ENCODE peak calls at places on chromosomes 12 and 14, in six cellular contexts. E is neuronal stem cell; R is lower lobe of right lung; Q is CD8-positive, alpha-beta T cell; P is aorta; S is fibroblast of lung. L is an unnamed sample. For H3K27me3 and H3K36me3, the result is how much of the 10 kb centered on the place peaks cover.

GRCh38 chr12:77914089-77914488 is 83.4 kb downstream of the NAV3 start:
- DNase-seq in P (no peak), R (no peak), E (no peak), Q (no peak), S (no peak), L (no peak)

GRCh38 chr12:55847603-55848329 is 5.0 kb upstream of the MMP19 start:
- DNase-seq in P (peak), Q (no peak), E (no peak), R (peak), S (peak), L (peak)

GRCh38 chr12:102421801-102422583 is 58.4 kb downstream of the IGF1 start:
- DNase-seq in E (no peak), S (no peak), Q (no peak), R (no peak), P (no peak), L (no peak)

GRCh38 chr12:111304642-111305071 is 64.2 kb downstream of the PHETA1 start:
- DNase-seq in Q (peak), S (peak), E (no peak), R (no peak), P (no peak), L (peak)

GRCh38 chr12:106773286-106773685 is 1.2 kb upstream of the RIC8B start:
- DNase-seq in E (no peak), Q (no peak), S (no peak), P (no peak), R (no peak), L (no peak)

GRCh38 chr14:76810953-76811400 is 1.7 kb downstream of the ANGEL1 start:
- DNase-seq in E (no peak), P (no peak), R (no peak), Q (peak), S (peak), L (no peak)

GRCh38 chr14:103716899-103717411 is 1.3 kb downstream of the ZFYVE21 start:
- DNase-seq in E (no peak), R (no peak), Q (no peak), P (no peak), S (no peak), L (no peak)

GRCh38 chr12:6699989-6700645 is 498 bp downstream of the PIANP start:
- DNase-seq in P (peak), E (peak), S (no peak), Q (no peak), R (no peak), L (no peak)

GRCh38 chr12:124030510-124030909 is 57.5 kb downstream of the ZNF664 start:
- DNase-seq in E (no peak), Q (no peak), R (no peak), P (no peak), S (peak), L (peak)

GRCh38 chr14:93788557-93789365 is 476 bp upstream of the PRIMA1 start:
- DNase-seq in Q (no peak), E (peak), S (no peak), R (no peak), P (peak), L (peak)

GRCh38 chr14:101473795-101474562 is 87.3 kb upstream of the DIO3 start:
- DNase-seq in S (no peak), R (no peak), E (no peak), Q (no peak), P (no peak), L (no peak)

GRCh38 chr12:10501031-10501430 is 4.7 kb upstream of the EIF2S3B start:
- DNase-seq in P (no peak), R (no peak), Q (no peak), E (no peak), S (peak), L (no peak)

GRCh38 chr14:67515386-67516079 is 17.6 kb upstream of the PLEKHH1 start:
- DNase-seq in P (peak), R (peak), E (no peak), Q (peak), S (no peak), L (peak)

GRCh38 chr12:111438501-111438900 is 32.8 kb downstream of the SH2B3 start:
- DNase-seq in E (no peak), S (peak), P (peak), R (no peak), Q (peak), L (peak)

GRCh38 chr12:97758586-97758985 is 296.0 kb downstream of the RMST start:
- DNase-seq in P (no peak), S (no peak), Q (no peak), E (no peak), R (no peak), L (no peak)

GRCh38 chr14:73465833-73466532 is 7.6 kb upstream of the NUMB start:
- DNase-seq in R (no peak), Q (no peak), E (no peak), P (no peak), S (peak), L (no peak)

GRCh38 chr12:77924703-77925102 is 94.0 kb downstream of the NAV3 start:
- DNase-seq in Q (no peak), E (no peak), P (no peak), R (no peak), S (peak), L (no peak)

GRCh38 chr12:54364413-54364812 is at the start of gene GPR84:
- DNase-seq in E (no peak), P (no peak), S (no peak), Q (no peak), R (no peak), L (no peak)

GRCh38 chr12:52141306-52141705 is 50.5 kb downstream of the KRT80 start:
- DNase-seq in E (no peak), Q (no peak), R (no peak), P (no peak), S (no peak), L (no peak)

GRCh38 chr12:116384629-116385485 is 107.4 kb upstream of the MED13L start:
- DNase-seq in E (no peak), Q (no peak), P (peak), R (no peak), S (peak), L (peak)

GRCh38 chr12:46920503-46920902 is 94.7 kb upstream of the SLC38A4 start:
- DNase-seq in S (no peak), Q (no peak), E (no peak), R (no peak), P (no peak), L (no peak)

GRCh38 chr14:52299692-52300278 is 14.3 kb upstream of the PTGER2 start:
- DNase-seq in E (no peak), P (no peak), R (no peak), Q (no peak), S (peak), L (no peak)

GRCh38 chr12:25388216-25388615 is 137.5 kb upstream of the KRAS start:
- DNase-seq in Q (no peak), S (no peak), R (no peak), E (no peak), P (no peak), L (no peak)

GRCh38 chr14:52840916-52841315 is 49.5 kb upstream of the GNPNAT1 start:
- DNase-seq in Q (no peak), S (peak), R (no peak), P (peak), E (no peak), L (peak)

GRCh38 chr12:122006186-122006926 is 15.3 kb upstream of the BCL7A start:
- DNase-seq in Q (no peak), E (no peak), R (peak), P (peak), S (no peak), L (no peak)

GRCh38 chr12:56338643-56339422 is at the start of gene IL23A:
- DNase-seq in Q (peak), S (no peak), E (no peak), P (no peak), R (no peak), L (no peak)

GRCh38 chr12:49706351-49707126 is 666 bp downstream of the FMNL3 start:
- DNase-seq in S (peak), E (no peak), P (peak), R (peak), Q (peak), L (peak)

GRCh38 chr12:8742501-8742900 is 44.7 kb downstream of the RIMKLB start:
- DNase-seq in E (no peak), R (no peak), S (peak), P (peak), Q (no peak), L (peak)

DNA sequence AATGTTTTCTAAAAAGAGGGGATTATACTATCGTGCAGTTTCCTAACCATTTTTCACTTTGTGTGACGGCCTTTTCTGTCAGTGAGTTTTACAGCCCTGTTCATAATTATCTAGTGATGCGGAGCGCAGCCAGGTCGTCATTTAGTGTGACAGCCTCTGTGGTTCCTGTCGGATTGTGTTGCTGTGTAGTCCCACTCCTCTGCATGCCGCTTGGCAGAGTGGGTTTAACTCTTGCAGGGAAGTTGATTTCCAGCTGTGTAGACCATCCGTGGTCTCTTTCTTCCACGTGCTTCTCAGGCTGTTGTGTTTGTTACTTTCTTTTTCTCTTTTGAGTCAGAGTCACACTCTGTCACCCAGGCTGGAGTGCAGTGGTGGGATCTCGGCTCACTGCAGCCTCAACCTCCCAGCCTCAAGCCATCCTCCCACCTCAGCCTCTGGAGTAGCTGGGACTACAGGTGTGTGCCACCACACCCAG is 8.6 kb downstream of the RAN start:
- DNase-seq in P (no peak), R (no peak), E (no peak), Q (no peak), S (no peak), L (no peak)
- H3K4me3 ChIP-seq in P (no peak), R (peak), E (no peak), Q (peak), S (peak), L (peak)

DNA sequence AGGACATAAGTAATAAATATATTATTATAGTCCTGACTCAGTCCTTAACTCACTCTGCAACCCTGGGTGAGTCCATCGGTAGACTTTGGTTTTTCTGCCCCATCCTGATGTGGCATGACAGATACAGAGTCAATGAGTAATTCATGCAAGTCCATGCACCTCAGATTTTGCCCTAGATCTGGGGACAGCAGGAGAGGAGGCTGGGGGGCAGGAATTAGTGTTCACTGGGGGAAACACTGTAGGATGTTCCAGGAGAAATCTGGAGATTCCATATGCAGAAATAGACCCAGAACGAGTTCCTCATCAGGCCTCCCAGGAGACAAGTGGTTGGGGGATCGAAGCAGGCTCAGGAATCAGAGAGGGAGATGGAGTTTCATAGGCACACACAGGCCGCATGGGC is 150.8 kb downstream of the DICER1 start:
- DNase-seq in S (no peak), Q (no peak), E (no peak), P (no peak), R (no peak), L (no peak)
- H3K27me3 ChIP-seq in S (under half), Q (under half), E (half or more), P (under half), R (under half), L (under half)

GRCh38 chr14:75435473-75435872 is 7.7 kb downstream of the JDP2 start:
- DNase-seq in E (no peak), R (no peak), P (no peak), Q (no peak), S (no peak), L (no peak)
- H3K36me3 ChIP-seq in E (under half), R (half or more), P (under half), Q (under half), S (under half), L (under half)

GRCh38 chr12:63149884-63150254 is 1.1 kb downstream of the AVPR1A start:
- DNase-seq in Q (no peak), S (no peak), P (peak), E (peak), R (no peak), L (no peak)
- H3K4me3 ChIP-seq in Q (no peak), S (no peak), P (no peak), E (peak), R (peak), L (no peak)

GRCh38 chr14:77986808-77987207 is 183.4 kb upstream of the NRXN3 start:
- DNase-seq in S (peak), E (no peak), P (no peak), Q (no peak), R (no peak), L (no peak)

GRCh38 chr14:77988966-77989365 is 181.2 kb upstream of the NRXN3 start:
- DNase-seq in E (no peak), S (peak), P (peak), R (no peak), Q (no peak), L (peak)

GRCh38 chr14:77991128-77991772 is 178.9 kb upstream of the NRXN3 start:
- DNase-seq in P (no peak), S (no peak), E (no peak), Q (no peak), R (no peak), L (no peak)

GRCh38 chr14:77988096-77988870 is 181.9 kb upstream of the NRXN3 start:
- DNase-seq in E (no peak), Q (no peak), P (no peak), R (no peak), S (peak), L (peak)

DNA sequence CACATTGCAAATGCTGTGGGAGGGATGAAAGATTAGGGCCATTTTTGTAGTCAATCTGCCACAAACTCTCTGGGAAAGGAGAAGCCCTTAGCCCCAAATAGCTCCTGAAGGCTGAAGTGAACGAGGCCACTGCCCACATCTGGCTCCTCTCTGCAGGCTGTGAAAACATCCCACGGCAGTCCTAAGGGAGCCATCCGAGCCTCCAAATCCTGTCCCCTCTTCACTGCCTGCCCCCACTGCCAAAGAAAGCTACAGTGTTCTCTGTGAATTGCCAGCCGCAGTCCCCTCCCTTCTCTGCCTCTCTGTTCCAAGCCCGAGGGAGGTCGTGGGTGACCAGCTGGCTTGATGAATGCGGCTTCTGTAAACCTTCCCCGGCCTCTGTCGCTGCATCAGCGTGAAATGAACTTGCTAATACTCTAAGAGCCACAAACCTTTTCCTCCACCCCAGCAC is 180.7 kb upstream of the NRXN3 start:
- DNase-seq in Q (no peak), S (no peak), E (no peak), R (no peak), P (no peak), L (no peak)
- H3K27me3 ChIP-seq in Q (under half), S (under half), E (under half), R (under half), P (under half), L (under half)

GRCh38 chr12:2666846-2667245 is 127.9 kb upstream of the FKBP4 start:
- DNase-seq in E (no peak), Q (no peak), P (peak), R (no peak), S (no peak), L (no peak)

GRCh38 chr12:2666411-2666810 is 128.4 kb upstream of the FKBP4 start:
- DNase-seq in E (no peak), R (no peak), P (peak), Q (no peak), S (no peak), L (no peak)

GRCh38 chr12:2667716-2668440 is 126.9 kb upstream of the FKBP4 start:
- DNase-seq in S (no peak), R (no peak), P (peak), E (no peak), Q (no peak), L (no peak)

GRCh38 chr12:2662524-2662923 is 132.2 kb upstream of the FKBP4 start:
- DNase-seq in P (no peak), E (no peak), S (no peak), R (no peak), Q (no peak), L (no peak)

GRCh38 chr12:2664721-2665577 is 129.8 kb upstream of the FKBP4 start:
- DNase-seq in S (no peak), P (peak), Q (no peak), R (no peak), E (no peak), L (no peak)
- H3K36me3 ChIP-seq in S (under half), P (under half), Q (under half), R (under half), E (under half), L (under half)

GRCh38 chr12:104219908-104220404 is 4.4 kb downstream of the TXNRD1 start:
- DNase-seq in Q (peak), S (peak), E (no peak), P (no peak), R (no peak), L (peak)
- H3K4me3 ChIP-seq in Q (no peak), S (peak), E (no peak), P (no peak), R (no peak), L (no peak)

L was measured in MG63.